ENCODE peak calls at places on chromosomes 12 and 14, in four cellular contexts. N is A549, B is right lobe of liver, P is upper lobe of left lung. Z is an unnamed sample. For H3K4me1, the result is how much of the 10 kb centered on the place peaks cover.

GRCh38 chr12:56040151-56040550 is 1.6 kb upstream of the RPS26 start:
- ATAC-seq in B (no peak), P (no peak), N (no peak), Z (no peak)

GRCh38 chr14:99590746-99591555 is 13.1 kb downstream of the CCDC85C start:
- ATAC-seq in P (no peak), N (peak), B (no peak), Z (no peak)

GRCh38 chr12:53235742-53236442 is 3.9 kb upstream of the RARG start:
- ATAC-seq in N (no peak), B (no peak), P (no peak), Z (no peak)

GRCh38 chr14:63205281-63205575 is 985 bp downstream of the RHOJ start:
- ATAC-seq in N (no peak), B (no peak), P (no peak), Z (no peak)

GRCh38 chr12:109762673-109763191 is 49.1 kb downstream of the FAM222A start:
- ATAC-seq in B (no peak), P (no peak), N (no peak), Z (no peak)

GRCh38 chr14:31336646-31337045 is 83.7 kb downstream of the HEATR5A start:
- ATAC-seq in N (no peak), P (no peak), B (no peak), Z (no peak)

GRCh38 chr12:113129664-113130456 is 5.7 kb downstream of the RASAL1 start:
- ATAC-seq in P (no peak), B (no peak), N (no peak), Z (no peak)

GRCh38 chr14:98926151-98926550 is 345.8 kb downstream of the BCL11B start:
- ATAC-seq in P (no peak), N (no peak), B (no peak), Z (no peak)

GRCh38 chr14:100861188-100861936 is 35.4 kb downstream of the MEG3 start:
- ATAC-seq in P (no peak), N (no peak), B (no peak), Z (no peak)

GRCh38 chr14:91511014-91511466 is 930 bp upstream of the PPP4R3A start:
- ATAC-seq in N (peak), B (no peak), P (no peak), Z (no peak)

GRCh38 chr12:6200266-6201198 is at the start of gene CD9:
- ATAC-seq in P (peak), B (peak), N (peak), Z (peak)

GRCh38 chr12:6199531-6200265 is 502 bp upstream of the CD9 start:
- ATAC-seq in N (no peak), P (peak), B (no peak), Z (peak)

GRCh38 chr12:6201775-6202292 is 1.6 kb downstream of the CD9 start:
- ATAC-seq in P (no peak), B (no peak), N (no peak), Z (no peak)

GRCh38 chr12:6202331-6202730 is 2.1 kb downstream of the CD9 start:
- ATAC-seq in P (no peak), B (no peak), N (no peak), Z (no peak)

GRCh38 chr12:6201199-6201608 is 1.0 kb downstream of the CD9 start:
- ATAC-seq in N (peak), B (peak), P (peak), Z (no peak)
- TF ChIP-seq POLR2A in N (no peak), B (no peak), P (no peak), Z (no peak)

DNA sequence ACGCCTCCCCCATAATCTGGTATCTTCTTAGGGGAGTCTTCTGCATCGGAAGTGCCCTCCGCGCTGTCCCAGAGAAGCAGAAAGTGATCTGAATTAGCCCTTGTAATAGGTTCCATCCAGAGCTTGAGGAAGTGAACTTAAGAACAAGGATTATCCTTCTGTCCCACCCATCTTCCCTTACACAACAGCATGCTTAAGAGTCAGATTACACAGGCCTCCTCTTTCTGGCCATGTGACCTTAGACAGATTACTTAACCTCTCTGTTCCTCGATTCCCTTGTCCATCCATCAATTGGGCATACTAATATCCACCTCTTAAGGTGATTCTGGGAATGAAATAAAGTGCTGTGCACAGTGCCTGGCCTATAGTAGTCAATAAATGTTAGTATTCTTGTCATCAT is 11.4 kb downstream of the CABP1 start:
- ATAC-seq in N (no peak), B (peak), P (no peak), Z (no peak)
- H3K4me1 ChIP-seq in N (under half), B (under half), P (under half), Z (under half)

GRCh38 chr14:105494606-105494929 is 3.5 kb downstream of the TEDC1 start:
- ATAC-seq in P (no peak), N (no peak), B (no peak), Z (no peak)

GRCh38 chr14:105492051-105492965 is 1.3 kb downstream of the TEDC1 start:
- ATAC-seq in P (no peak), N (no peak), B (peak), Z (no peak)

GRCh38 chr14:105492966-105493871 is 2.2 kb downstream of the TEDC1 start:
- ATAC-seq in N (no peak), P (no peak), B (no peak), Z (no peak)

GRCh38 chr14:105495101-105495989 is 4.3 kb downstream of the TEDC1 start:
- ATAC-seq in B (peak), P (no peak), N (no peak), Z (no peak)

GRCh38 chr14:105493921-105494605 is 3.0 kb downstream of the TEDC1 start:
- ATAC-seq in N (no peak), P (no peak), B (no peak), Z (no peak)
- TF ChIP-seq POLR2A in N (no peak), P (no peak), B (no peak), Z (no peak)

GRCh38 chr14:55333785-55334485 is 62.7 kb downstream of the FBXO34 start:
- ATAC-seq in B (peak), N (peak), P (no peak), Z (no peak)
- H3K4me1 ChIP-seq in B (under half), N (under half), P (under half), Z (half or more)

GRCh38 chr12:57524814-57525614 is 2.4 kb downstream of the MBD6 start:
- ATAC-seq in N (no peak), B (no peak), P (no peak), Z (no peak)

GRCh38 chr12:57522019-57522886 is at the start of gene MBD6:
- ATAC-seq in N (peak), B (peak), P (peak), Z (peak)

GRCh38 chr12:57521475-57522018 is 1.1 kb upstream of the MBD6 start:
- ATAC-seq in B (no peak), N (no peak), P (no peak), Z (no peak)

GRCh38 chr12:57523706-57524614 is 1.3 kb downstream of the MBD6 start:
- ATAC-seq in P (no peak), B (no peak), N (no peak), Z (no peak)

DNA sequence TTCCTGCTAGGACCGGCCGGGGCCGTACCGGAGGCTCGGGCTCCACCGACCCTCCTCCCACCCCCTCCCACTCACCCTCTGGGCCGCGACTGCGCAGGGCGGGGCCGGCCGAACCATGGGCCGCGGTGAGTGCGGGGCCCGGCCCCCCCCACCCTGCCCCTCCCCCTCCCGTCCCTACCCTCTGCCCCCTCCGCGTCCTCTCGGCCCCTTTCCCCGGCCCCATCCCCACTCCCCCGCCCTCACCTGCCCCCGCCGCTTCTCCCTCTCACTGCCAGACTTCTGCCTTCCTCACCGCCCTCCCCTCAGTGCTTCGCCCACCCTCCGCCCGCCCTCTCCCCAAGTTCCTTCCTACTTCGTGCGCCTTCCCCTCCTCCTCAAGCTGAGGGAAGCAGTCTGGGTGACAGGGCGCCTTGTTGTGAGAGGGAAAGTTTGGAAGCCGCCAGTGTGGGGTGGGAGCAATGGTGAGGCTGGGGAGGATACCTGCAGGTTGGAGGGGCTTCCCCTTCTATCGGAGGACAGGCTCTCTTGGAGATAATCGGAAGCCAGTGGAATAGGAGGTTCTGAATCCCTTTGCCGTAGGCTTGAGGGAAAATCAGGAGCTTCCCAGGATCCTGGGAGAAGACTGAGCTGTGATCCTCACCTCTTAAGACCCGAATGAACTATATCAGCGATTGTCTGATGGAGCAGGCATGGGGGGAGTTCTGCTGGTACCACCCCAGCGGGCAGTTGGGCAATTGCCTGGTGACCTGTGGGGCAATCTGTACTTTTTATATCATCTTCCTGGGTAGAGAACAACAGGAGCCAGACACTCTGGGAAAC is 472 bp downstream of the MBD6 start:
- ATAC-seq in N (no peak), P (no peak), B (peak), Z (no peak)
- TF ChIP-seq POLR2A in N (peak), P (no peak), B (peak), Z (peak)

GRCh38 chr12:57134949-57135348 is 6.7 kb downstream of the LRP1 start:
- ATAC-seq in B (no peak), N (no peak), P (no peak), Z (no peak)
- H3K4me1 ChIP-seq in B (under half), N (under half), P (under half), Z (under half)

GRCh38 chr14:75257241-75257640 is 21.4 kb upstream of the FOS start:
- ATAC-seq in B (no peak), N (no peak), P (no peak), Z (no peak)

GRCh38 chr14:75259510-75259855 is 19.1 kb upstream of the FOS start:
- ATAC-seq in P (no peak), B (no peak), N (no peak), Z (peak)

GRCh38 chr14:75258079-75258802 is 20.4 kb upstream of the FOS start:
- ATAC-seq in P (no peak), N (no peak), B (peak), Z (peak)

GRCh38 chr14:75259946-75260545 is 18.6 kb upstream of the FOS start:
- ATAC-seq in P (no peak), B (no peak), N (no peak), Z (no peak)

GRCh38 chr14:75258803-75259509 is 19.7 kb upstream of the FOS start:
- ATAC-seq in N (peak), B (peak), P (peak), Z (peak)
- TF ChIP-seq POLR2A in N (no peak), B (peak), P (peak), Z (peak)

GRCh38 chr12:132441871-132442863 is 47.8 kb upstream of the FBRSL1 start:
- ATAC-seq in P (no peak), N (no peak), B (peak), Z (no peak)
- H3K4me1 ChIP-seq in P (under half), N (under half), B (under half), Z (under half)

DNA sequence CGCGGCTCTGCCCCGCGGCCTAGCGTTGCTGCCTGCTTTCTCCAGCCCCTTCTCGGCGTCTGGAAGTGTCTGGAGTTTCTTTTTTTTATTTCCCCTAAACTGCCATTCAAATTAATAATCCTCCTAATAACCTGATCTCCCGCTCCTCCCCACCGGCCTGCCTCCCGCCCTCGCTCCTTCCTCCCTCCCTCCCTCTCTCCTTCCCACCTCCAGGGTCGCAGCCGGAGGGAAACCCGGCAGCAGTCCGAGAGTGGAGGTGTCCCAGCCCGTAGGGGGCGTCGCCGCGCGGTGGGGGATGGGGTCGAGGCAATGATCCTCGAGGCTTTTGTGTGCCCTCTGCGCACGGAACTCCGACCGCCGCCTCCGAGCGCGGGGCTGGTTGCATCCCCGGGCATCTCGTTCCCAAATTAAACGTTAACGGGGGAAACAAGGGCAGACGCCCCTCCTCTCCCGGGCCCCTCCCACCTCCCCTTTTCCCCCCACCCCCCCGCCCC is 1.1 kb upstream of the SOCS2 start:
- ATAC-seq in N (peak), P (no peak), B (peak), Z (peak)
- TF ChIP-seq POLR2A in N (peak), P (no peak), B (no peak), Z (no peak)

GRCh38 chr12:67457136-67457535 is 188.0 kb downstream of the CAND1 start:
- ATAC-seq in N (no peak), B (no peak), P (no peak), Z (no peak)

GRCh38 chr12:67457799-67458680 is 188.9 kb downstream of the CAND1 start:
- ATAC-seq in B (peak), P (no peak), N (peak), Z (peak)

GRCh38 chr12:67453181-67453580 is 184.0 kb downstream of the CAND1 start:
- ATAC-seq in N (no peak), B (no peak), P (no peak), Z (no peak)

GRCh38 chr12:67456281-67456918 is 187.2 kb downstream of the CAND1 start:
- ATAC-seq in P (no peak), N (no peak), B (peak), Z (peak)

DNA sequence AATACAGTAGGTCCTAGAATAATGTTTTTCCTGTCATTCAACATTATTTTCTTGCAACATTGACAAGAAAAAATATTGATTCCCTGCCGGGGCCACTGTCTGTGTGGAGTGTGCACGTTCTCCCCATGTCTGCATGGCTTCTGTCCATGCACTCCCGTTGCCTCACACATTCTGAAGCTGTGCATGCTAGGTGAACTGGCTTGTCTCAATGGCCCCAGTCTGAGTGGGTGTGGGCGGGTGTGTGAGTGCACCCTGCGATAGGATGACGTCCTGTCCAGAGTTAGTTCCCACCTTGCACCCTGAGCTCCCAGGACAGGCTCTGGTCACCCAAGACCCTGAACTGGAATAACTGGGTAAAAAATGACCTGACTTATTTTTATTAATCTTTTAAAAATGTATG is 186.1 kb downstream of the CAND1 start:
- ATAC-seq in P (peak), B (no peak), N (no peak), Z (no peak)
- H3K4me1 ChIP-seq in P (under half), B (under half), N (under half), Z (under half)

Z was measured in gastroesophageal sphincter.